ENCODE peak calls at places on chromosome 20, in six cellular contexts. A is PC-9, O is A549, N is AG04449, Y is sigmoid colon, W is AG09309. I is an unnamed sample.

GRCh38 chr20:60006261-60006660 is 48.0 kb downstream of the CDH26 start:
- DNase-seq in Y (no peak), O (no peak), N (no peak), W (no peak), A (no peak), I (no peak)

GRCh38 chr20:58950603-58951002 is 30.5 kb upstream of the NELFCD start:
- DNase-seq in O (no peak), Y (no peak), N (no peak), A (no peak), W (no peak), I (no peak)

GRCh38 chr20:3768342-3769130 is 983 bp upstream of the ADISSP start:
- DNase-seq in O (peak), A (peak), Y (peak), W (no peak), N (peak), I (no peak)

GRCh38 chr20:21303061-21303871 is at the start of gene XRN2:
- DNase-seq in O (peak), Y (peak), A (peak), W (peak), N (peak), I (no peak)

GRCh38 chr20:50762435-50763201 is 31.2 kb downstream of the PARD6B start:
- DNase-seq in O (peak), N (no peak), W (peak), A (peak), Y (peak), I (no peak)

GRCh38 chr20:25083141-25083772 is 1.3 kb upstream of the VSX1 start:
- DNase-seq in N (no peak), A (no peak), Y (no peak), W (no peak), O (no peak), I (no peak)

GRCh38 chr20:22383156-22383555 is 201.2 kb downstream of the FOXA2 start:
- DNase-seq in W (no peak), N (no peak), A (no peak), Y (no peak), O (no peak), I (no peak)

GRCh38 chr20:49592120-49592519 is 24.2 kb upstream of the PTGIS start:
- DNase-seq in Y (no peak), N (no peak), W (no peak), A (no peak), O (no peak), I (no peak)

GRCh38 chr20:48716086-48716485 is 111.7 kb downstream of the PREX1 start:
- DNase-seq in A (no peak), W (no peak), Y (no peak), O (no peak), N (no peak), I (no peak)

GRCh38 chr20:14193885-14194284 is 143.5 kb downstream of the FLRT3 start:
- DNase-seq in A (no peak), Y (no peak), O (peak), N (no peak), W (no peak), I (no peak)

GRCh38 chr20:43318749-43319148 is 129.0 kb upstream of the PTPRT start:
- DNase-seq in O (no peak), W (no peak), A (no peak), Y (no peak), N (no peak), I (no peak)

GRCh38 chr20:16927031-16927430 is 178.9 kb downstream of the OTOR start:
- DNase-seq in A (no peak), W (no peak), Y (no peak), O (no peak), N (no peak), I (no peak)

DNA sequence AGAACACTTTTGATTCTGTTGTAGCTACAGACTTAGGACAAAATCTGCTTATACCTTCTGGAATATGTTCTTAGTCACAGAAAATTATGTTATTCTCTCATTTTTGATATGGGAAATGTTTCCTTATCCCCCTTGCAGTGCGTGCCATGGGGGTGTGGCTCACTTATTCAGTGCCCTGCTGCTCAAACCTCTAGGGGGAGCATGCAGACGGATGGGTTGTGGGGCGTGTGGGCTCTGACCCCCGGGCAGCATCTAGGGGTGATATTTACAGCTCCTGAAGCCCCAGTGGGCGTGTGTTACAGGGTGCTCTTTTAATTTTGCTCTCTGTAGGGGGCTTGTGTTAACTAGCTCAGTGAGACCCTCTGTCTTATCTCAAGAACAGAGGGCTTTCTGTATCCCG is 61.3 kb upstream of the FERMT1 start:
- DNase-seq in O (no peak), N (no peak), W (no peak), A (no peak), Y (no peak), I (no peak)
- TF ChIP-seq CTCF in O (no peak), N (no peak), W (no peak), A (no peak), Y (no peak), I (peak)

DNA sequence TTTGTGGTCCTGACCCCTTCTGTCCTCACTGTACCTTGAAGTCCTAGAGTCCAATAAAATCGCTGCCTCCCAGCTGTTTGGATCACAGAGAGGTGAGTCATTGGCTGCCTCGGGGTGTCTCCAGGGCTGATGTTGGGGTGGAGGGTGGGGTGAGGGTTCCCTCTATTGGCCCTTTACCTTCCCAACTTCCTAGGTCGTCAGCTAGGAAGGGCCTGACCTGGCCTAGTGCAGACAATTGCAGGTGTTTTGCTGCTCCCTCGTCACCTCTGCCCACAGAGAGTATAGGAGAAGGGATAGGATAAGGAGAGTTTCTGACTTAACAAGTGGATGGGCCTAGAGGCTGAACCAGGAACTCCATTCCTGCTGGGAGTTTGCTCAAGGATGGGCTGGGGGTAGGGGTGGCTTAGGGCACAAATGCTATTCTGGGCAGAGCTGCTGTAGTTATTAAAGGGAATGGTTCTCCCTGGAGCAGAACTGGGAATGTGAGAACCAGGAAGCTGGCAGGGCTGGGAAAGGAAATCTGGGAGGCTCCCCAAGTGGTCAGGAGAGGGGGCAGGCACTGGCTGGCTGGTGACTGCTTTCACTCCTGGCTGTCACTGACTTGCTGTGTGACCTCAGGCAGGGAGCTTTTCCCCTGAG is 1.4 kb downstream of the TP53INP2 start:
- DNase-seq in O (peak), Y (no peak), N (no peak), A (peak), W (no peak), I (no peak)
- H3K4me3 ChIP-seq in O (no peak), Y (peak), N (peak), A (no peak), W (no peak), I (peak)

GRCh38 chr20:6122873-6123649 is at the start of gene FERMT1:
- DNase-seq in A (peak), O (peak), W (no peak), N (no peak), Y (peak), I (no peak)
- TF ChIP-seq CTCF in A (no peak), O (peak), W (peak), N (peak), Y (no peak), I (no peak)

GRCh38 chr20:62494980-62495797 is 19.4 kb upstream of the GATA5 start:
- DNase-seq in O (no peak), Y (no peak), A (no peak), N (no peak), W (no peak), I (no peak)
- H3K4me3 ChIP-seq in O (no peak), Y (no peak), A (no peak), N (no peak), W (no peak), I (no peak)

DNA sequence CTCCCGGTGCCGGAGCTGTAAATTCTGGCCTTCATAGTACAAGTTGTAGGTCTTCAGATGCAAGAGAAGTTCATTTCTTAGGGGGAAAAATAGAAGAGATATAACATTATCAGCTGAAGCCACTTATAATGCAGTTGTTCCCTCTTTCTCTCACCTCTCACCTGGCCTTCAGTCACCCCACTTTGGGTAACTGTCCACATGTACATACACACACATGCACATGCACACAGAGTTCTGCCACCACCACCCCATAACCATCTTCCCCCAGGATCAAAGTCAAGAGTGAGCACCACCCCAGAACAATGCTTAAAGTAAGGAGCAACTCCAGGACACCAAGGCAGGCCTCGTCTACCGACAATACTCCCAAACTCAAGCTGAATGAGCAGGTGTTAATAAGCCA is 76.3 kb downstream of the PRND start:
- DNase-seq in A (no peak), N (no peak), Y (no peak), O (no peak), W (no peak), I (no peak)
- TF ChIP-seq CTCF in A (no peak), N (no peak), Y (no peak), O (no peak), W (no peak), I (no peak)

DNA sequence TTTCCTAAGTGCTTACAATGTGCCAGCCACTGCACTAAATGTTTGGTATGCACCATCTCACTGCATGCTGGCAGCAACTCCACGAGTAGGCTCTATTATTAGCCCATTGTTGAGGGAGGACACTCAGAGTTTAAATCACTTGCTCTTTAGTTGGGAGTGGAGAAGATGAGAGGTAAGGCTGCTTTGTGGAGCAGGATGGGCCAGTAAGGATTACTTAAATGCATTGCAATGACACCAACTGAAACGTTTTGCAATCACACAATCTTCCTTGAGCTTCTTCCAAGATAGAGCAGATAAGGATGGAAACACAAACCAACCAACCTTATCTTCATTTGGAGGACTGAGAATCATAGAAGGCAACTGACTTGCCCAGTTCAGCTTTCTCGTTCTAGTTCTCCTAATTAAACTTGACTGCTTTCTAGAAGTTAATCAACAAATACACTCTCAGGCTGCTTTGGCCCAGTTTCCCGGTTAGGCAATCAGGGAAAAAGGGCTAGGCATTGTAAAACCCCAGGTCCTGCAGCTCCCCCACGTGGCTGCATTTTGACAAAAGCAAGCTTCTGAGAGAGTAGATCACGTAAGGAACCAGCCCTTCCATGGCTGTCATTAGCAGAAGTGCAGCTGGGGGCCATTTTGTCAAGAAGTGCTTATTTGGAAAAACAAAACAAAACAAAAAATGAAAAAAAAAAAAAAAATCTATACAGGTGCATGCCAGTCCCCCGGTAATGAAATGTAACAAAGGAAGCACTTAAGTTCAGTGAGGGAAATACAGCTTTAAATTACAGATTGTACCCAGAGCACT is 130.6 kb downstream of the BCAS1 start:
- DNase-seq in N (peak), Y (peak), W (peak), A (peak), O (peak), I (peak)
- H3K4me3 ChIP-seq in N (no peak), Y (no peak), W (no peak), A (no peak), O (no peak), I (peak)

GRCh38 chr20:1669304-1669703 is 11.7 kb upstream of the SIRPG start:
- DNase-seq in N (no peak), O (peak), A (peak), W (no peak), Y (no peak), I (no peak)
- TF ChIP-seq CTCF in N (no peak), O (no peak), A (peak), W (peak), Y (no peak), I (no peak)

DNA sequence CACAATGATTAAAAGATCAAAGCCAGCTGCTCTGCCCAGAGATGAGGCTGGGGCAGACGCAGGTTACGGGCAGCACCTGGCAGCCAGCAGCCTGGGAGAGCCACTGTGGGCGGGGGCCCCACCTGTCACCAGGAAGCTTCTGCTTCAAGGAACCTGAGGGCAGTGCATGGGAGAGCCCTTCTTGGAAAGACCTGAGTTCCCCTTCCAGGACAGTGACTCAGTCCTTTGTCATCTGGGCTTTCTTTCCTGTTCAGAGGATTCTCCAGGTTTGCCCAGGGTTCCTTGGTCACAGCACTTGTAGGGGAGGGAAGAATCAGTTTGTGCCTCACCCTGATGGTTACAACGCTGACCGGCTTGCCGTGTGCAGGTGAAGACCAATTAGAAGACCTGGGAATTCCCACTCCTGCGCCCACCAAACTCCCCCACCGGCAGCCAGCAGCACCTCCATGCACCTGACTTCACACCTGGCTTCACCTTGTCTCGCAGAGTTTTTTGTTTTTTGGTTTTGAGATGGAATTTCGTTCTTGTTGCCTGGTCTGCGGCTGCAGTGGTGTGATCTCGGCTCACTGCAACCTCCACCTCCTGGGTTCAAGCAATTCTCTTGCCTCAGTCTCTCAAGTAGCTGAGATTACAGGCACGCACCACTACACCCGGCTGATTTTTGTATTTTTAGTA is 2.0 kb downstream of the ZBP1 start:
- DNase-seq in A (peak), W (no peak), N (no peak), O (peak), Y (no peak), I (peak)
- H3K4me3 ChIP-seq in A (no peak), W (no peak), N (no peak), O (no peak), Y (no peak), I (no peak)

DNA sequence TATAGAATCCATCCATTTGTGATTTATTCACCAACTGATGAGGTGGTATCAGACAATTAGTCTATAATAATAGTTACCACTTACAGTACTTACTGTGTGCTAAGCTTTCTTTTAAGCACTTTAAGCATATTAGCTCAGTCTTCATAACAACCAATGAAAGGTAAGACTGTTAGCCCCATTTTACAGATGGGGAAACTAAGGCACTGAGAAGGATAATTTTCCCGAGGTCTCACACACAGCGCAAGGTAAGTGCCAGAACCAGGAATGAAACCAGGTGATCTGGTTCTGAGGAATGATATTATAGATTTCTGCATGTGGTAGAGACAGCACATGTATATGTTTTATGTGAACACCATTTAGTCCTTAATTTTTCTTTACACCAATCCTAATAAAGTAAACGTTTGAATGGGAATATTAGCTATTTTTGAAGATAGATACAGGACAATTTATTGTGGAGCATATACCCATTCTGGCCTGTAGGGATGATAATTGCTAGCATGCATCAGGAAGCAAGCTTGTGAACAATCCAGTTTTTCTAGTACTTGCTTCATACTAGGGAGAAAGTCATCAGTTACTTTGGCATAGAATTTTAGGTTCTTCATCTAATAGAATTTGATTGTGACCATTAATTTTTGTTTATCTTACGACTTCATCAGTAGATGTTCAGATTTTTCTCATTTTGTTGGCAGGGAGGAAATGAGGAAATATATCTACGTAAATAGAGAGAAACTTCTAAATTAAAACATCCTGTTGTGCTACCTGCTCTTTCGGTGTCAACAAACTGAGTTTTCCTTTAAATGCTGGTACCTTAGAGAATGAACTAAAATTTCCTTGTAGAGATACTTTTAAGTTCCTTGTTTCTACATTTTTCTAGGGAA is 3.0 kb downstream of the YWHAB start:
- DNase-seq in N (no peak), W (no peak), Y (no peak), A (peak), O (peak), I (no peak)
- TF ChIP-seq CTCF in N (peak), W (peak), Y (no peak), A (peak), O (no peak), I (peak)

GRCh38 chr20:61253264-61253639 is 1.2 kb downstream of the CDH4 start:
- DNase-seq in N (no peak), W (no peak), O (peak), Y (no peak), A (no peak), I (no peak)

GRCh38 chr20:61254881-61255589 is 3.0 kb downstream of the CDH4 start:
- DNase-seq in W (no peak), O (no peak), A (no peak), Y (no peak), N (no peak), I (peak)

GRCh38 chr20:61251529-61252393 is at the start of gene CDH4:
- DNase-seq in W (no peak), N (no peak), Y (no peak), O (peak), A (no peak), I (no peak)

GRCh38 chr20:61253640-61254511 is 1.8 kb downstream of the CDH4 start:
- DNase-seq in A (no peak), O (peak), N (no peak), W (no peak), Y (no peak), I (no peak)

DNA sequence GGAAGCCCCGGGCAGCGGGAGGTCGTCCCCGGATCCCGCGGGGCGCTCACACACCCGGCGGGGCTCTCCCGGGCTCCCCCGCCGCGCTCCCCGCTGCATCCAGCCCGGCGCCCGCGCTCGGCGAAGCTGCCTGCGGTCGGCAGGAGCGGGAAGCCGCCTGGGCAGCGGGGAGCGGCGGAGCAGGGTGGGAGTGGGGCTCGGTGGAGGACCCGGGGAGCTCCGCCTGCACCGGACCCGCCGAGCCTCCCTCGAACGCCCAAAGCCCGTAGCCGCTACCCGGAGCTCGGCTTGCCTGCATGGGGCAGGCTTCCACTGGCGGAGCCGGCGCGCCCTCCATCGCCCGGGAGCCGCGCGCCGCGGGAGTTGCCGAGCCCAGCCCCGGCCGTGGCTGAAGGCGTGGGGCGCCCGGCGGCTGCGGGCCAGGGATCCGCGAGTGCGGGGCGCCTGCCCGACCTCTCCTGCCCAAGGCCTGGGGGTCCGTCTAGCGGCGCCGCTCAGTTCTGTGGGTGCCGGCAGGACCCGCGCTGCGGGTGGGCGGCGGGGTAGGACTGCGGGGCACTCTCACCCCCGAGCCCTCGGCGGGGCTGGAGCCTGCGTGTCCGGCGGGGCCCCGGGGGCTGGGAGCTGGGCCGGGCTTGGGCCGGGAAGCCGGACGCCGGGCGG is 671 bp downstream of the CDH4 start:
- DNase-seq in O (peak), W (no peak), Y (no peak), A (no peak), N (no peak), I (no peak)
- H3K4me3 ChIP-seq in O (peak), W (peak), Y (peak), A (no peak), N (peak), I (peak)